ENCODE peak calls at places on chromosomes 11 and 22, in five cellular contexts. L, Y, T, P and B are unnamed samples.

GRCh38 chr11:102226702-102227101 is 90.6 kb upstream of the BIRC3 start:
- DNase-seq in T (no peak), Y (no peak), P (no peak), L (no peak), B (no peak)

GRCh38 chr22:48404801-48405447 is 1422.7 kb downstream of the BRD1 start:
- DNase-seq in T (no peak), P (no peak), L (no peak), Y (no peak), B (no peak)

GRCh38 chr22:26325641-26326040 is 103.4 kb upstream of the ASPHD2 start:
- DNase-seq in P (no peak), T (no peak), L (peak), Y (no peak), B (no peak)

GRCh38 chr11:3723014-3723708 is 52.0 kb upstream of the CHRNA10 start:
- DNase-seq in Y (peak), T (no peak), P (no peak), L (no peak), B (no peak)

GRCh38 chr22:36829370-36830002 is 12.7 kb upstream of the PVALB start:
- DNase-seq in T (no peak), L (no peak), Y (no peak), P (no peak), B (no peak)

GRCh38 chr11:3002346-3002745 is 10.2 kb upstream of the NAP1L4 start:
- DNase-seq in P (no peak), L (no peak), T (no peak), Y (no peak), B (peak)

GRCh38 chr11:12090061-12090572 is 20.3 kb upstream of the MICAL2 start:
- DNase-seq in Y (peak), T (no peak), L (no peak), P (no peak), B (no peak)

GRCh38 chr11:64605248-64605560 is 14.2 kb downstream of the SLC22A12 start:
- DNase-seq in L (no peak), Y (no peak), P (no peak), T (no peak), B (no peak)

GRCh38 chr22:24775769-24776492 is 1.4 kb upstream of the PIWIL3 start:
- DNase-seq in L (no peak), P (no peak), T (no peak), Y (no peak), B (no peak)

GRCh38 chr11:19869946-19870589 is 157.4 kb downstream of the NAV2 start:
- DNase-seq in Y (no peak), T (no peak), L (no peak), P (no peak), B (no peak)

GRCh38 chr11:47185305-47186075 is 744 bp downstream of the PACSIN3 start:
- DNase-seq in T (no peak), Y (no peak), L (peak), P (no peak), B (peak)

GRCh38 chr11:75014129-75014528 is 25.4 kb downstream of the NEU3 start:
- DNase-seq in T (no peak), P (no peak), Y (no peak), L (no peak), B (no peak)

GRCh38 chr22:46593996-46594946 is 25.9 kb upstream of the GRAMD4 start:
- DNase-seq in L (no peak), T (no peak), P (no peak), Y (no peak), B (no peak)

GRCh38 chr11:80593981-80594380 is 1153.2 kb upstream of the TENM4 start:
- DNase-seq in Y (peak), T (no peak), L (no peak), P (no peak), B (no peak)

GRCh38 chr11:108697872-108698473 is 33.1 kb downstream of the DDX10 start:
- DNase-seq in Y (peak), P (no peak), T (no peak), L (peak), B (peak)

GRCh38 chr22:49983148-49984042 is 22.8 kb downstream of the PIM3 start:
- DNase-seq in P (no peak), L (peak), T (no peak), Y (no peak), B (peak)

GRCh38 chr11:78380615-78381029 is 37.0 kb downstream of the GAB2 start:
- DNase-seq in L (peak), P (no peak), T (no peak), Y (no peak), B (no peak)

GRCh38 chr11:60711316-60711715 is 11.9 kb downstream of the MS4A8 start:
- DNase-seq in P (no peak), T (no peak), Y (no peak), L (no peak), B (no peak)

GRCh38 chr11:128547946-128548654 is 39.3 kb downstream of the ETS1 start:
- DNase-seq in L (no peak), Y (no peak), T (no peak), P (no peak), B (no peak)

GRCh38 chr22:19663821-19664325 is 50.4 kb upstream of the SEPTIN5 start:
- DNase-seq in L (peak), Y (no peak), T (no peak), P (no peak), B (peak)

GRCh38 chr22:38422615-38423511 is 32.1 kb downstream of the KCNJ4 start:
- DNase-seq in Y (no peak), L (peak), P (no peak), T (no peak), B (no peak)

GRCh38 chr11:13606701-13607100 is 61.8 kb upstream of the FAR1 start:
- DNase-seq in Y (no peak), L (no peak), T (no peak), P (no peak), B (no peak)

GRCh38 chr11:108571001-108571400 is 22.6 kb downstream of the EXPH5 start:
- DNase-seq in Y (no peak), L (no peak), T (no peak), P (no peak), B (no peak)

GRCh38 chr11:134667505-134667904 is 255.5 kb upstream of the B3GAT1 start:
- DNase-seq in Y (no peak), L (no peak), T (no peak), P (no peak), B (peak)

GRCh38 chr11:96925862-96926261 is 536.0 kb downstream of the JRKL start:
- DNase-seq in Y (no peak), P (no peak), T (no peak), L (no peak), B (no peak)

GRCh38 chr11:820655-821512 is 2.2 kb downstream of the PNPLA2 start:
- DNase-seq in L (no peak), T (no peak), P (no peak), Y (peak), B (no peak)

GRCh38 chr11:117747892-117748291 is 49.1 kb downstream of the DSCAML1 start:
- DNase-seq in Y (no peak), T (no peak), P (no peak), L (no peak), B (no peak)

GRCh38 chr11:3014314-3014938 is 22.3 kb upstream of the NAP1L4 start:
- DNase-seq in T (peak), P (no peak), L (no peak), Y (no peak), B (no peak)